ENCODE peak calls at places on chromosomes 1 and 21, in six cellular contexts. G is mesenchymal stem cell, H is heart left ventricle, I is mesendoderm, A is upper lobe of right lung, Q is ovary. X is an unnamed sample.
A peak's percentile ranks its signal among the peaks of the same experiment; 100 is the strongest.

GRCh38 chr1:5110508-5110907 is 456.1 kb downstream of the AJAP1 start:
- DNase-seq in G (no peak), H (no peak), I (no peak), A (no peak), Q (no peak), X (no peak)

GRCh38 chr1:54347955-54348699 is 58.1 kb downstream of the SSBP3 start:
- DNase-seq in G (no peak), H (no peak), I (no peak), A (peak; percentile 70), Q (no peak), X (no peak)

GRCh38 chr1:8705104-8705503 is 112.3 kb downstream of the RERE start:
- DNase-seq in G (no peak), H (no peak), I (no peak), A (no peak), Q (no peak), X (no peak)

GRCh38 chr1:200631375-200631774 is 10.8 kb upstream of the KIF14 start:
- DNase-seq in G (no peak), H (no peak), I (no peak), A (no peak), Q (no peak), X (no peak)

GRCh38 chr1:152906023-152906565 is 2.3 kb upstream of the IVL start:
- DNase-seq in G (no peak), H (no peak), I (peak; percentile 85), A (no peak), Q (no peak), X (no peak)

GRCh38 chr1:159979257-159979656 is 25.2 kb upstream of the SLAMF9 start:
- DNase-seq in G (no peak), H (no peak), I (no peak), A (no peak), Q (no peak), X (no peak)

GRCh38 chr1:189706594-189706993 is 771.1 kb downstream of the BRINP3 start:
- DNase-seq in G (no peak), H (no peak), I (no peak), A (no peak), Q (no peak), X (no peak)

GRCh38 chr1:87963566-87963965 is 634.9 kb downstream of the LMO4 start:
- DNase-seq in G (no peak), H (no peak), I (no peak), A (no peak), Q (no peak), X (no peak)

GRCh38 chr1:11458811-11459275 is 20.1 kb upstream of the DISP3 start:
- DNase-seq in G (no peak), H (no peak), I (no peak), A (no peak), Q (peak; percentile 18), X (no peak)

GRCh38 chr21:17451364-17451869 is 61.4 kb upstream of the CXADR start:
- DNase-seq in G (peak; percentile 73), H (no peak), I (no peak), A (no peak), Q (no peak), X (no peak)

GRCh38 chr1:231264642-231265041 is 23.6 kb downstream of the GNPAT start:
- DNase-seq in G (no peak), H (no peak), I (peak; percentile 22), A (no peak), Q (no peak), X (no peak)

GRCh38 chr1:14412235-14412634 is 186.2 kb upstream of the KAZN start:
- DNase-seq in G (no peak), H (no peak), I (no peak), A (no peak), Q (no peak), X (no peak)

GRCh38 chr1:94688646-94689045 is 131.5 kb upstream of the SLC44A3 start:
- DNase-seq in G (no peak), H (no peak), I (peak; percentile 95), A (no peak), Q (peak; percentile 4), X (peak; percentile 81)

GRCh38 chr1:72062584-72062983 is 219.8 kb downstream of the NEGR1 start:
- DNase-seq in G (no peak), H (no peak), I (no peak), A (no peak), Q (no peak), X (no peak)

GRCh38 chr1:87834941-87835340 is 506.3 kb downstream of the LMO4 start:
- DNase-seq in G (no peak), H (no peak), I (peak; percentile 37), A (no peak), Q (no peak), X (no peak)

GRCh38 chr1:28955930-28956552 is 41.7 kb downstream of the EPB41 start:
- DNase-seq in G (peak; percentile 6), H (no peak), I (no peak), A (no peak), Q (no peak), X (no peak)

GRCh38 chr1:232678185-232678886 is 48.4 kb upstream of the SIPA1L2 start:
- DNase-seq in G (no peak), H (no peak), I (no peak), A (no peak), Q (no peak), X (no peak)

GRCh38 chr1:154783976-154784375 is 86.1 kb downstream of the KCNN3 start:
- DNase-seq in G (no peak), H (no peak), I (no peak), A (no peak), Q (no peak), X (no peak)

GRCh38 chr1:108553910-108554309 is 6.0 kb upstream of the EEIG2 start:
- DNase-seq in G (no peak), H (no peak), I (no peak), A (no peak), Q (no peak), X (no peak)

GRCh38 chr1:38852780-38853179 is 6.8 kb downstream of the RRAGC start:
- DNase-seq in G (no peak), H (no peak), I (no peak), A (no peak), Q (no peak), X (no peak)

GRCh38 chr21:45574081-45574501 is 31.9 kb upstream of the SLC19A1 start:
- DNase-seq in G (no peak), H (no peak), I (no peak), A (peak; percentile 59), Q (peak; percentile 16), X (peak; percentile 39)

GRCh38 chr1:219460561-219461511 is 152.1 kb downstream of the ZC3H11B start:
- DNase-seq in G (peak; percentile 83), H (no peak), I (no peak), A (no peak), Q (no peak), X (no peak)

GRCh38 chr1:115828101-115829022 is 12.6 kb downstream of the NHLH2 start:
- DNase-seq in G (peak; percentile 72), H (peak; percentile 62), I (peak; percentile 86), A (peak; percentile 71), Q (peak; percentile 17), X (peak; percentile 58)

GRCh38 chr1:108590947-108591346 is 31.0 kb downstream of the EEIG2 start:
- DNase-seq in G (peak; percentile 99), H (no peak), I (no peak), A (no peak), Q (no peak), X (no peak)

GRCh38 chr21:31656199-31657095 is 3.0 kb upstream of the SOD1 start:
- DNase-seq in G (no peak), H (no peak), I (no peak), A (no peak), Q (no peak), X (no peak)

GRCh38 chr1:112905420-112906154 is 50.4 kb downstream of the SLC16A1 start:
- DNase-seq in G (no peak), H (no peak), I (peak; percentile 50), A (no peak), Q (no peak), X (no peak)
- H3K27ac ChIP-seq in G (no peak overlapping the region), H (peak overlapping the region; percentile 39), I (peak overlapping the region; percentile 71), A (no peak overlapping the region), Q (peak overlapping the region; percentile 21), X (peak overlapping the region; percentile 37)

GRCh38 chr1:55894521-55894920 is 679.4 kb upstream of the USP24 start:
- DNase-seq in G (no peak), H (no peak), I (peak; percentile 4), A (no peak), Q (no peak), X (no peak)
- H3K27ac ChIP-seq in G (no peak overlapping the region), H (no peak overlapping the region), I (no peak overlapping the region), A (no peak overlapping the region), Q (no peak overlapping the region), X (no peak overlapping the region)

DNA sequence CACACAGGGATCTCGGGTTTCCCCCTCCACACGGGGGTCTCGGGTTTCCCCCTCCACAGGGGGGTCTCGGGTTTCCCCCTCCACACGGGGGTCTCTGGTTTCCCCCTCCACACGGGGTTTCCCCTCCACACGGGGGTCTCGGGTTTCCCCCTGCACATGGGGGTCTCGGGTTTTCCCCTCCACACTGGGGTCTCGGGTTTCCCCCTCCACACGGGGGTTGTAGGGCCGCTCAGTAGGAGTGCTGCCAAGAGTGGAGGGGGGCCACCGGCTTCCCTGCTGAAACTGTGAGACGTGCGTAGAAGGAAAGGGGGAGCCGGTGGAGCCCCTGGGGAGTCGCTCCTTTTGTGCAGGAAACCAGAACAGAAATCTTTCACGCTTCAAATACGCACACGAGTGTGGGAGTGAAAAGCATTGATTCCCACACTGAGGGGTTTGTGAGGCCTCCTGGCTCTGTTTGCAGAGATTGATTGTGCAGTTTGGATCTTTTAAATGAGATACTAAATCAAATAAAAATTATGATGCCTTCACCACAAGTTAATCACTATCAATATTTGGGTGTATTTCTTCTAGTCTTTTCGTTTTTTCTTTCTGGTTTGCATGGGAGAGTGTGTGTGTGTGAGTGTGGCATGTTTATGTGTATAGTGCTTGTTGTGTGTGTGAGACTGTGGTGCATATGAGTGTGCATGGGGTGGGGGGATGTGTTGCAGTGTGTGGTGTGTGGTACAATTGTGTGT is 54.3 kb upstream of the TRAPPC10 start:
- DNase-seq in G (no peak), H (no peak), I (no peak), A (no peak), Q (no peak), X (no peak)
- H3K27ac ChIP-seq in G (no peak overlapping the region), H (no peak overlapping the region), I (no peak overlapping the region), A (no peak overlapping the region), Q (no peak overlapping the region), X (no peak overlapping the region)

GRCh38 chr1:180540697-180541594 is 17.8 kb upstream of the OVAAL start:
- DNase-seq in G (no peak), H (no peak), I (no peak), A (no peak), Q (no peak), X (no peak)

GRCh38 chr1:180544050-180544449 is 14.7 kb upstream of the OVAAL start:
- DNase-seq in G (no peak), H (no peak), I (no peak), A (no peak), Q (no peak), X (no peak)

GRCh38 chr1:180542530-180543171 is 16.1 kb upstream of the OVAAL start:
- DNase-seq in G (no peak), H (no peak), I (peak; percentile 37), A (no peak), Q (no peak), X (no peak)

GRCh38 chr1:180539103-180539502 is 19.7 kb upstream of the OVAAL start:
- DNase-seq in G (no peak), H (no peak), I (no peak), A (no peak), Q (no peak), X (no peak)

DNA sequence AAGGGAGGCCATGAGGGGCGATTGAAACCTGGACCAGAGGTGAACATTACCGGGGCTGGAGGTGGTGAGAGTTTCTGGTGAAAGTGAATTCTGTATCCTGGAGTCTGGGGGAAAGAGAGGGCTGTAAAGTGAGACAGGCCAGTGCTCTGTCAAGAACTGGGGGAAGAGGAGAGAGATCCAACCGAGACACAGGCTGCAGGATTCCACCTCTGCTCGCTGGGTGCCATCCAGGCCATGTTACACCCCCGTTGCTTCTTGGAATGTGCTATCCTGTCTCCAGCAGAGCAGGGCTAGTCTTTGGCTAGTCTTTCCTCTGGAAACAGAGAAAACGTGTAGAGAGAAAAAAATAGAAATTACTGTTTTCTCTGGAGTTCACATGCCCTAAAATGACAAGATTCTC is 16.7 kb upstream of the OVAAL start:
- DNase-seq in G (no peak), H (no peak), I (peak; percentile 51), A (no peak), Q (no peak), X (no peak)
- H3K27ac ChIP-seq in G (peak overlapping the region; percentile 79), H (peak overlapping the region; percentile 80), I (no peak overlapping the region), A (no peak overlapping the region), Q (no peak overlapping the region), X (no peak overlapping the region)

X was measured in H9.